ENCODE peak calls at places on chromosomes 13 and 19, in four cellular contexts. A, W, I and O are unnamed samples.
A peak's percentile ranks its signal among the peaks of the same experiment; 100 is the strongest.

GRCh38 chr13:33940256-33940655 is 122.3 kb downstream of the RFC3 start:
- DNase-seq in A (no peak), W (no peak), I (no peak), O (no peak)

GRCh38 chr19:7550169-7550770 is 14.8 kb downstream of the PNPLA6 start:
- DNase-seq in A (no peak), W (no peak), I (no peak), O (no peak)

GRCh38 chr19:40225440-40226305 is 816 bp downstream of the CCNP start:
- DNase-seq in A (no peak), W (no peak), I (no peak), O (no peak)

GRCh38 chr19:16266586-16266942 is 58.1 kb upstream of the KLF2 start:
- DNase-seq in A (no peak), W (no peak), I (no peak), O (no peak)

GRCh38 chr19:5993516-5994406 is 15.8 kb upstream of the RANBP3 start:
- DNase-seq in A (no peak), W (no peak), I (peak; percentile 55), O (no peak)

GRCh38 chr13:78649997-78650724 is 8.8 kb downstream of the OBI1 start:
- DNase-seq in A (no peak), W (no peak), I (no peak), O (no peak)

GRCh38 chr19:460877-461609 is at the start of gene SHC2:
- DNase-seq in A (no peak), W (no peak), I (peak; percentile 38), O (no peak)

GRCh38 chr19:12159773-12160414 is 3.0 kb upstream of the ZNF136 start:
- DNase-seq in A (no peak), W (no peak), I (no peak), O (no peak)

GRCh38 chr13:75877092-75877491 is 241.0 kb downstream of the LMO7 start:
- DNase-seq in A (no peak), W (no peak), I (no peak), O (no peak)

GRCh38 chr19:35055715-35056179 is 14.2 kb downstream of the HPN start:
- DNase-seq in A (no peak), W (no peak), I (no peak), O (no peak)

GRCh38 chr19:18967358-18968146 is 26.5 kb upstream of the HOMER3 start:
- DNase-seq in A (no peak), W (no peak), I (peak; percentile 60), O (no peak)

GRCh38 chr13:27044837-27045570 is 126.6 kb downstream of the USP12 start:
- DNase-seq in A (no peak), W (peak; percentile 87), I (no peak), O (no peak)

GRCh38 chr13:97944396-97945029 is 9.0 kb upstream of the IPO5 start:
- DNase-seq in A (no peak), W (no peak), I (no peak), O (no peak)

GRCh38 chr13:114109646-114110045 is 22.8 kb downstream of the RASA3 start:
- DNase-seq in A (no peak), W (no peak), I (no peak), O (no peak)

GRCh38 chr19:7725791-7726190 is 6.1 kb downstream of the CLEC4G start:
- DNase-seq in A (no peak), W (no peak), I (no peak), O (no peak)

GRCh38 chr13:79989251-79989661 is 351.7 kb downstream of the SPRY2 start:
- DNase-seq in A (no peak), W (no peak), I (no peak), O (no peak)

GRCh38 chr19:38978315-38978689 is 2.8 kb upstream of the FBXO17 start:
- DNase-seq in A (no peak), W (no peak), I (no peak), O (no peak)

GRCh38 chr19:15177269-15178116 is 23.3 kb downstream of the NOTCH3 start:
- DNase-seq in A (peak; percentile 73), W (peak; percentile 80), I (peak; percentile 82), O (peak; percentile 69)

GRCh38 chr19:10985502-10985901 is 24.7 kb downstream of the SMARCA4 start:
- DNase-seq in A (no peak), W (no peak), I (no peak), O (no peak)

GRCh38 chr19:3178377-3178972 is at the start of gene S1PR4:
- DNase-seq in A (peak; percentile 86), W (peak; percentile 83), I (no peak), O (no peak)

GRCh38 chr13:36528105-36528504 is 95.8 kb downstream of the CCNA1 start:
- DNase-seq in A (no peak), W (no peak), I (no peak), O (no peak)

GRCh38 chr13:24540236-24541126 is 27.9 kb upstream of the PARP4 start:
- DNase-seq in A (no peak), W (no peak), I (no peak), O (no peak)

GRCh38 chr13:51714663-51715168 is 89.2 kb downstream of the DHRS12 start:
- DNase-seq in A (no peak), W (no peak), I (no peak), O (no peak)

GRCh38 chr13:94878721-94879120 is 166.4 kb upstream of the SOX21 start:
- DNase-seq in A (no peak), W (no peak), I (no peak), O (no peak)

GRCh38 chr19:7099597-7099921 is 30.1 kb downstream of the ZNF557 start:
- DNase-seq in A (no peak), W (no peak), I (no peak), O (no peak)

GRCh38 chr19:9935409-9936062 is 779 bp downstream of the OLFM2 start:
- DNase-seq in A (no peak), W (no peak), I (no peak), O (no peak)

GRCh38 chr13:111021270-111021669 is 93.8 kb upstream of the ARHGEF7 start:
- DNase-seq in A (no peak), W (no peak), I (no peak), O (no peak)

GRCh38 chr13:34156841-34157365 is 339.0 kb downstream of the RFC3 start:
- DNase-seq in A (peak; percentile 21), W (no peak), I (peak; percentile 22), O (peak; percentile 18)

GRCh38 chr19:18278521-18279265 is 2.7 kb downstream of the JUND start:
- DNase-seq in A (no peak), W (no peak), I (no peak), O (no peak)

GRCh38 chr13:37446503-37446902 is 152.1 kb downstream of the POSTN start:
- DNase-seq in A (no peak), W (no peak), I (no peak), O (no peak)

GRCh38 chr19:41711376-41712261 is 3.2 kb downstream of the CEACAM5 start:
- DNase-seq in A (no peak), W (no peak), I (no peak), O (no peak)

GRCh38 chr13:98910501-98910951 is 67.3 kb downstream of the DOCK9 start:
- DNase-seq in A (no peak), W (no peak), I (no peak), O (no peak)